ENCODE peak calls at places on chromosomes 4 and X, in seven cellular contexts. H is body of pancreas, X is heart right ventricle, S is RWPE1, C is cardiac muscle cell, N is astrocyte, A is tibial artery. P is an unnamed sample.

GRCh38 chr4:40550900-40551546 is 78.6 kb downstream of the RBM47 start:
- DNase-seq in H (peak), C (peak), N (peak), A (no peak), X (no peak), S (peak), P (no peak)

GRCh38 chrX:3777416-3777815 is 64.0 kb upstream of the PRKX start:
- DNase-seq in N (no peak), S (no peak), H (no peak), A (no peak), C (no peak), X (no peak), P (no peak)

GRCh38 chr4:188107931-188108843 is 1.2 kb downstream of the TRIML2 start:
- DNase-seq in S (peak), C (no peak), N (no peak), A (no peak), X (no peak), H (no peak), P (no peak)

GRCh38 chr4:128427832-128428366 is 140.3 kb upstream of the PGRMC2 start:
- DNase-seq in C (peak), N (peak), H (peak), A (no peak), X (no peak), S (peak), P (no peak)

GRCh38 chrX:120235284-120235683 is 15.3 kb upstream of the ZBTB33 start:
- DNase-seq in X (no peak), N (no peak), A (no peak), C (no peak), H (no peak), S (no peak), P (no peak)

GRCh38 chr4:120616041-120616440 is 306.5 kb downstream of the PRDM5 start:
- DNase-seq in X (no peak), C (no peak), A (no peak), H (no peak), N (no peak), S (no peak), P (no peak)

GRCh38 chr4:47852121-47852520 is 14.3 kb upstream of the CORIN start:
- DNase-seq in N (peak), C (peak), A (no peak), H (no peak), X (no peak), S (no peak), P (no peak)

GRCh38 chr4:64539234-64539849 is 130.1 kb upstream of the TECRL start:
- DNase-seq in X (no peak), A (no peak), C (peak), N (peak), H (peak), S (peak), P (no peak)

GRCh38 chrX:150762258-150762867 is 69.2 kb downstream of the MTMR1 start:
- DNase-seq in S (no peak), N (no peak), A (no peak), H (no peak), C (no peak), X (no peak), P (no peak)

GRCh38 chr4:168019019-168019651 is 73.2 kb upstream of the ANXA10 start:
- DNase-seq in S (no peak), X (no peak), A (no peak), N (no peak), C (peak), H (no peak), P (no peak)

GRCh38 chrX:103250977-103251376 is 4.0 kb downstream of the TCEAL8 start:
- DNase-seq in N (no peak), A (no peak), S (peak), X (no peak), C (no peak), H (no peak), P (no peak)

GRCh38 chr4:108114503-108114902 is 54.2 kb downstream of the LEF1 start:
- DNase-seq in H (no peak), C (no peak), N (no peak), X (no peak), S (no peak), A (no peak), P (no peak)

GRCh38 chrX:17007134-17007768 is 60.8 kb downstream of the REPS2 start:
- DNase-seq in N (no peak), C (peak), X (no peak), H (no peak), S (no peak), A (no peak), P (no peak)

GRCh38 chr4:128812360-128812958 is 3.0 kb downstream of the JADE1 start:
- DNase-seq in S (peak), A (peak), H (peak), C (peak), N (peak), X (no peak), P (no peak)

GRCh38 chr4:5409980-5410618 is 298.3 kb downstream of the EVC2 start:
- DNase-seq in N (no peak), H (no peak), S (no peak), A (no peak), X (no peak), C (no peak), P (no peak)

GRCh38 chr4:184588893-184589292 is 60.4 kb downstream of the CASP3 start:
- DNase-seq in A (no peak), S (no peak), C (peak), X (no peak), N (peak), H (no peak), P (peak)

GRCh38 chr4:47031713-47032404 is 492 bp downstream of the GABRB1 start:
- DNase-seq in N (no peak), X (no peak), C (no peak), A (no peak), S (no peak), H (peak), P (no peak)

GRCh38 chr4:1511441-1512041 is 105.3 kb upstream of the NKX1-1 start:
- DNase-seq in X (peak), C (peak), S (peak), A (peak), N (no peak), H (no peak), P (peak)

GRCh38 chr4:56976283-56976877 is 1.0 kb downstream of the NOA1 start:
- DNase-seq in X (no peak), S (no peak), N (no peak), H (no peak), C (peak), A (no peak), P (no peak)

GRCh38 chr4:159308571-159309340 is 205.9 kb downstream of the RAPGEF2 start:
- DNase-seq in C (no peak), S (peak), N (peak), X (no peak), A (no peak), H (no peak), P (no peak)

GRCh38 chrX:14095702-14096101 is 66.0 kb upstream of the GEMIN8 start:
- DNase-seq in C (peak), H (peak), X (no peak), A (peak), S (peak), N (peak), P (no peak)

GRCh38 chrX:44935640-44936039 is 62.7 kb downstream of the KDM6A start:
- DNase-seq in A (no peak), X (no peak), N (no peak), S (peak), H (no peak), C (no peak), P (no peak)

GRCh38 chr4:3605491-3605890 is 73.3 kb upstream of the LRPAP1 start:
- DNase-seq in N (no peak), C (no peak), X (no peak), H (no peak), A (no peak), S (no peak), P (no peak)

GRCh38 chrX:80828232-80828631 is 18.6 kb upstream of the BRWD3 start:
- DNase-seq in X (no peak), A (no peak), H (no peak), S (no peak), N (no peak), C (no peak), P (no peak)

GRCh38 chr4:157226035-157226434 is 5.5 kb downstream of the GRIA2 start:
- DNase-seq in C (no peak), N (no peak), S (no peak), H (no peak), A (no peak), X (no peak), P (no peak)
- H3K27ac ChIP-seq in C (no peak), N (no peak), S (no peak), H (no peak), A (no peak), X (no peak), P (peak)

GRCh38 chrX:46627044-46627443 is 53.5 kb downstream of the CHST7 start:
- DNase-seq in H (no peak), C (no peak), X (no peak), A (no peak), S (no peak), N (no peak), P (no peak)
- H3K27ac ChIP-seq in H (no peak), C (no peak), X (peak), A (no peak), S (no peak), N (no peak), P (no peak)

GRCh38 chr4:150207871-150208270 is 129.6 kb downstream of the DCLK2 start:
- DNase-seq in S (no peak), C (no peak), N (no peak), A (no peak), X (no peak), H (no peak), P (no peak)

GRCh38 chr4:150205016-150205415 is 126.8 kb downstream of the DCLK2 start:
- DNase-seq in S (no peak), X (no peak), H (no peak), A (no peak), N (no peak), C (no peak), P (no peak)

GRCh38 chr4:150209140-150209829 is 131.0 kb downstream of the DCLK2 start:
- DNase-seq in H (peak), S (peak), C (peak), N (peak), A (peak), X (peak), P (no peak)

GRCh38 chr4:150206981-150207380 is 128.7 kb downstream of the DCLK2 start:
- DNase-seq in N (no peak), H (no peak), A (no peak), C (no peak), S (no peak), X (no peak), P (no peak)

DNA sequence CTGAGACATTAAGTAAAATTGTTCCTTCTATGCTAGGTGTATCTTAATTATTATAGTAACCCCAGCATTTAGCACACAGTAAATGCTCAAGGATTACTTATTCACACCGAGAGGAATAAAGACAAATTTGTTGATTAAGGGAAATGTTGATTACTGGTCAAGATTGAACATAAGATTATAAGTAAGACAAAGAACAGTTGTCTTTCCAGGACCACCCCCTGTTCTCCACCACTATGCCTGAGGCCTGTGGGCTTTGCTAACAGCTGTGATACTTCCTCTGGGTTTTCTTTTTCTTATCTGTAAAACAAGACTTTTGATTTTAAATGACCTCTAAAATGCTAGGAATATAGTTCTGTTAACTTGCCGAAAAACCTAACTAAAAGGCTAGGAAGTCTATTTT is 128.0 kb downstream of the DCLK2 start:
- DNase-seq in N (no peak), X (no peak), H (no peak), A (no peak), C (no peak), S (no peak), P (no peak)
- H3K27ac ChIP-seq in N (no peak), X (no peak), H (no peak), A (no peak), C (no peak), S (no peak), P (no peak)

DNA sequence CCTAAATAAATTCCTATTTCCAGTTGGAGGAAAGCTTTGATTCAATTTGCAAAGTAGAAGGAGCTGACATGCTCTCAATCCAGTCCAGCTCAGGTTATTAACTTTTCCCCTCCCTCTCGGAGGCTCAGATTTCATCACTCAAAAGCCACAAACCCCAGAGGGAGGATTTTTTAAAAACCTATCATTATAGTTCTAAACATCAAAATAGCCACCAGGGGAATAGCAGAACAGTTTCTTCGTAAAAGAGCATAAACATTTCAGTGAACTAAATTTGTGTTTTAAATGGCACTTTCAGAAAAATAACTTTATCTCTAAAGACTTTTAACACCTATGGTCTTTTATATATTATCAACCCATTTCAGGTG is 8.8 kb downstream of the GPRIN3 start:
- DNase-seq in A (no peak), N (peak), X (no peak), S (no peak), H (no peak), C (peak), P (no peak)
- H3K27ac ChIP-seq in A (no peak), N (no peak), X (peak), S (no peak), H (peak), C (peak), P (no peak)

GRCh38 chrX:43552166-43552565 is 103.9 kb upstream of the MAOA start:
- DNase-seq in C (no peak), A (no peak), S (peak), N (no peak), X (no peak), H (no peak), P (no peak)
- H3K27ac ChIP-seq in C (no peak), A (no peak), S (no peak), N (no peak), X (no peak), H (no peak), P (no peak)

P was measured in substantia nigra.